ENCODE peak calls at places on chromosomes 11 and 22, in eight cellular contexts. K is fibroblast of pulmonary artery, G is A549, N is HepG2, D is ascending aorta, C is K562, H is right lobe of liver, O is GM12865. W is an unnamed sample.

GRCh38 chr11:113562576-113562975 is 87.4 kb upstream of the DRD2 start:
- DNase-seq in C (no peak), G (no peak), H (no peak), O (no peak), K (no peak), D (no peak), N (no peak), W (no peak)

GRCh38 chr11:11215944-11216343 is 137.1 kb downstream of the CSNK2A3 start:
- DNase-seq in G (no peak), O (no peak), K (no peak), H (peak; percentile 12), N (peak; percentile 43), D (no peak), C (no peak), W (no peak)

GRCh38 chr11:85783758-85784157 is 27.2 kb downstream of the SYTL2 start:
- DNase-seq in K (peak; percentile 16), D (no peak), N (no peak), C (no peak), G (no peak), H (no peak), O (no peak), W (no peak)

GRCh38 chr11:109772846-109773400 is 320.3 kb upstream of the ZC3H12C start:
- DNase-seq in G (no peak), D (no peak), H (no peak), K (no peak), N (no peak), O (no peak), C (no peak), W (peak; percentile 67)

GRCh38 chr22:37173709-37174108 is 14.3 kb downstream of the C1QTNF6 start:
- DNase-seq in H (peak; percentile 25), N (no peak), C (no peak), D (no peak), K (peak; percentile 77), G (no peak), O (no peak), W (no peak)

GRCh38 chr22:48920776-48921241 is 906.9 kb downstream of the BRD1 start:
- DNase-seq in H (no peak), G (no peak), K (no peak), O (no peak), D (no peak), N (no peak), C (no peak), W (no peak)

GRCh38 chr11:55342901-55343300 is at the start of gene OR4A16:
- DNase-seq in H (no peak), O (no peak), N (no peak), G (no peak), K (no peak), D (no peak), C (no peak), W (no peak)

GRCh38 chr11:33802414-33802950 is 28.2 kb upstream of the FBXO3 start:
- DNase-seq in N (peak; percentile 37), K (peak; percentile 83), C (no peak), D (no peak), H (no peak), G (peak; percentile 70), O (peak; percentile 19), W (peak; percentile 63)

GRCh38 chr22:45946805-45947600 is 30.0 kb downstream of the WNT7B start:
- DNase-seq in D (no peak), C (no peak), K (no peak), N (no peak), G (no peak), H (no peak), O (no peak), W (no peak)

GRCh38 chr22:38755155-38755910 is 465 bp downstream of the SUN2 start:
- DNase-seq in C (peak; percentile 89), D (peak; percentile 89), O (peak; percentile 75), K (peak; percentile 68), N (peak; percentile 80), H (peak; percentile 99), G (peak; percentile 64), W (peak; percentile 50)

GRCh38 chr22:22547692-22548348 is 11.2 kb downstream of the PRAME start:
- DNase-seq in N (no peak), G (no peak), O (no peak), K (no peak), H (no peak), D (no peak), C (peak; percentile 77), W (no peak)

GRCh38 chr11:12042215-12042676 is 33.8 kb upstream of the DKK3 start:
- DNase-seq in G (no peak), N (peak; percentile 54), H (no peak), O (no peak), K (peak; percentile 94), D (no peak), C (no peak), W (no peak)

GRCh38 chr22:32850157-32850556 is 48.7 kb downstream of the TIMP3 start:
- DNase-seq in C (no peak), N (no peak), G (no peak), H (no peak), K (no peak), O (no peak), D (no peak), W (no peak)

GRCh38 chr11:61598383-61598782 is 17.5 kb upstream of the SYT7 start:
- DNase-seq in N (no peak), G (no peak), H (no peak), K (no peak), O (no peak), D (no peak), C (no peak), W (no peak)

GRCh38 chr11:69700278-69701140 is 3.3 kb downstream of the FGF19 start:
- DNase-seq in O (no peak), D (no peak), H (peak; percentile 85), C (peak; percentile 78), K (peak; percentile 72), N (peak; percentile 66), G (peak; percentile 38), W (peak; percentile 90)

GRCh38 chr22:35477911-35478582 is 62.6 kb upstream of the RASD2 start:
- DNase-seq in O (no peak), G (peak; percentile 38), K (peak; percentile 73), N (no peak), C (peak; percentile 64), H (no peak), D (no peak), W (peak; percentile 75)

GRCh38 chr11:131637469-131638175 is 267.2 kb downstream of the NTM start:
- DNase-seq in K (no peak), N (no peak), D (no peak), G (no peak), H (no peak), C (no peak), O (no peak), W (no peak)

GRCh38 chr11:28072321-28072720 is 35.6 kb downstream of the KIF18A start:
- DNase-seq in K (peak; percentile 61), G (no peak), C (no peak), D (no peak), N (no peak), O (no peak), H (no peak), W (no peak)

GRCh38 chr11:44658451-44658850 is 68.3 kb upstream of the TSPAN18 start:
- DNase-seq in D (no peak), H (no peak), O (peak; percentile 32), G (peak; percentile 18), K (peak; percentile 35), C (peak; percentile 15), N (no peak), W (peak; percentile 54)

GRCh38 chr11:9574806-9575530 is 1.5 kb downstream of the WEE1 start:
- DNase-seq in N (peak; percentile 82), C (peak; percentile 73), K (peak; percentile 92), D (no peak), O (peak; percentile 43), G (peak; percentile 75), H (peak; percentile 78), W (peak; percentile 64)

GRCh38 chr22:21028277-21029251 is 3.8 kb downstream of the SLC7A4 start:
- DNase-seq in O (no peak), N (no peak), H (no peak), K (no peak), D (no peak), G (no peak), C (no peak), W (peak; percentile 49)

GRCh38 chr11:68454767-68455166 is 5.8 kb upstream of the PPP6R3 start:
- DNase-seq in O (no peak), H (no peak), C (no peak), K (no peak), N (no peak), D (no peak), G (no peak), W (no peak)

GRCh38 chr11:1774886-1775285 is 11.2 kb upstream of the CTSD start:
- DNase-seq in N (no peak), C (no peak), O (no peak), G (no peak), D (no peak), H (peak; percentile 38), K (no peak), W (no peak)

DNA sequence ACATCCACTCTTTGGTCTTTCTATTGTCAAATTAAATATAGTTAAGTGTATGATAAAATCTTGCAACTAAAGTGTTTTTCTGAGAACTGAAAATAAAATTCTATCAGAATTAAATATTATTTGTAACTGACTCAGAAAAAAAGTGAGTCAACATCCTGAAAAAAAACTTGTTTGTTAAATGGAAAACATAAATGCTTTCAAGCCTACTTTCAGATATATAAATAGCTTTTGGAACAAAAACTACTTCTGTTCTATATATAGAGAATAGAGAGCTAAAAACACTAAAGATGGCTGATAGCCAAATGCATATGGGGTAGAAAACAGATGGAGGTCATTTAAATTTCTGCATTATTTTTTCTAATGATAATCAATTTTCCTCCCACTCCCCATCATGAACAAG is 61.8 kb downstream of the PIK3C2A start:
- DNase-seq in C (no peak), K (peak; percentile 17), N (no peak), H (no peak), O (peak; percentile 11), G (no peak), D (no peak), W (no peak)
- H3K4me3 ChIP-seq in C (no peak overlapping the region), K (no peak overlapping the region), N (no peak overlapping the region), H (no peak overlapping the region), O (no peak overlapping the region), G (no peak overlapping the region), D (no peak overlapping the region), W (no peak overlapping the region)

GRCh38 chr11:111379500-111380136 is 543 bp upstream of the POU2AF1 start:
- DNase-seq in C (no peak), O (peak; percentile 75), H (no peak), K (no peak), D (no peak), G (no peak), N (no peak), W (no peak)
- H3K4me3 ChIP-seq in C (no peak overlapping the region), O (peak overlapping the region; percentile 97), H (no peak overlapping the region), K (no peak overlapping the region), D (no peak overlapping the region), G (no peak overlapping the region), N (no peak overlapping the region), W (no peak overlapping the region)

GRCh38 chr22:50255607-50256006 is 4.5 kb upstream of the HDAC10 start:
- DNase-seq in H (no peak), N (no peak), C (no peak), D (no peak), G (no peak), K (no peak), O (no peak), W (no peak)
- H3K4me3 ChIP-seq in H (no peak overlapping the region), N (no peak overlapping the region), C (no peak overlapping the region), D (no peak overlapping the region), G (no peak overlapping the region), K (no peak overlapping the region), O (no peak overlapping the region), W (no peak overlapping the region)

DNA sequence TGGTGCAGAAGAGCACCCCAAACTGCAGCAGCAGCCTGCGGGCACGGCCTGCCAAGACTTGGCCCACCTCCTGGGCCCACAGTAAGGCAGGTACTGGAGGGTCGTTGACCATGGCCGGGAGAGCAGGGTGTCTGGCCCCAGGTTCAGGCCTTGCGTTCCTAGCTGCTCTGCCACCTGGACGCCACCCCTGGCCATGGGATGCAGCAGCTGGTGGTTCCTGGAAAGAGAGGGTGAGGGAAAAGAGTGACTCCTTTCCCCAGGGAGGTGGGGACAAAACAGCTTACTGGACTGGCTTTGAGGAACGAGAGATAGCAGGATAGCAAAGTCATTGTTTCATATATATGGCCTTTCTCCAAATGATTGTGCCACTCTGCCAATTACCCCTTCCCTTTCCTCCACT is 1.8 kb downstream of the BSCL2 start:
- DNase-seq in H (no peak), G (peak; percentile 49), K (no peak), N (no peak), D (no peak), C (no peak), O (no peak), W (peak; percentile 24)
- H3K4me3 ChIP-seq in H (peak overlapping the region; percentile 59), G (peak overlapping the region; percentile 69), K (peak overlapping the region; percentile 62), N (peak overlapping the region; percentile 86), D (peak overlapping the region; percentile 76), C (peak overlapping the region; percentile 72), O (peak overlapping the region; percentile 81), W (peak overlapping the region; percentile 74)

W was measured in BE2C.